ENCODE peak calls at places on chromosomes 6 and 20, in eight cellular contexts. Q, E, R, Z, V, T, X and B are unnamed samples.

GRCh38 chr6:131877999-131878789 is 70.4 kb downstream of the ENPP1 start:
- DNase-seq in Z (no peak), T (peak), E (no peak), Q (no peak), R (no peak), X (peak), V (no peak), B (no peak)

GRCh38 chr6:158978752-158979151 is 21.2 kb downstream of the RSPH3 start:
- DNase-seq in R (no peak), E (no peak), Q (no peak), Z (no peak), T (peak), V (no peak), X (peak), B (no peak)

GRCh38 chr6:41568585-41569384 is 22.6 kb downstream of the FOXP4 start:
- DNase-seq in E (no peak), R (no peak), T (peak), X (no peak), V (no peak), Z (no peak), Q (peak), B (no peak)

GRCh38 chr6:127786109-127786508 is 114.7 kb downstream of the THEMIS start:
- DNase-seq in E (no peak), T (peak), R (no peak), V (no peak), X (no peak), Z (no peak), Q (no peak), B (no peak)

GRCh38 chr6:141653590-141653989 is 479.1 kb upstream of the GJE1 start:
- DNase-seq in Q (no peak), V (no peak), R (no peak), T (peak), X (no peak), Z (no peak), E (no peak), B (no peak)

GRCh38 chr6:54086439-54086838 is 24.8 kb upstream of the MLIP start:
- DNase-seq in E (no peak), V (no peak), Z (no peak), X (no peak), R (no peak), Q (no peak), T (no peak), B (no peak)

GRCh38 chr20:52201395-52201794 is 9.8 kb upstream of the ZFP64 start:
- DNase-seq in E (no peak), V (no peak), R (no peak), X (no peak), Z (no peak), Q (peak), T (no peak), B (no peak)

GRCh38 chr20:50341050-50341449 is 150.4 kb downstream of the CEBPB start:
- DNase-seq in Q (no peak), E (no peak), X (no peak), R (no peak), T (no peak), Z (no peak), V (no peak), B (no peak)

GRCh38 chr6:43979525-43979924 is 147.7 kb downstream of the MRPL14 start:
- DNase-seq in Z (no peak), T (no peak), E (no peak), X (no peak), V (no peak), Q (no peak), R (no peak), B (no peak)

GRCh38 chr6:170155464-170156196 is 135.2 kb downstream of the DLL1 start:
- DNase-seq in Q (no peak), T (no peak), V (no peak), E (no peak), Z (no peak), R (no peak), X (no peak), B (no peak)

GRCh38 chr20:35171753-35172433 is at the start of gene PROCR:
- DNase-seq in T (peak), X (peak), V (no peak), E (no peak), Z (no peak), Q (no peak), R (no peak), B (no peak)

GRCh38 chr6:10355115-10355702 is 59.7 kb downstream of the TFAP2A start:
- DNase-seq in V (no peak), X (peak), T (peak), E (no peak), Z (no peak), Q (no peak), R (no peak), B (no peak)

GRCh38 chr6:38413097-38413800 is 226.5 kb downstream of the BTBD9 start:
- DNase-seq in X (no peak), Q (no peak), R (no peak), Z (no peak), V (no peak), T (peak), E (no peak), B (no peak)